ENCODE peak calls at places on chromosomes 5 and 9, in eight cellular contexts. K is NCI-H82; T is colonic mucosa; Y is H1; J is aorta; L is SHP77; C is activated CD4-positive, CD25-positive, alpha-beta regulatory T cell treated with anti-CD3 and anti-CD28 coated beads, Interleukin-2, amount 50 U/mL, for 16 hours; U is GM12865. V is an unnamed sample.
A peak's percentile ranks its signal among the peaks of the same experiment; 100 is the strongest.

GRCh38 chr5:141692919-141693848 is 11.2 kb upstream of the ARAP3 start:
- DNase-seq in K (no peak), T (no peak), Y (no peak), J (no peak), L (peak; percentile 47), C (peak; percentile 65), U (peak; percentile 18), V (peak; percentile 52)

GRCh38 chr9:38127271-38127839 is 58.3 kb upstream of the SHB start:
- DNase-seq in K (no peak), T (no peak), Y (no peak), J (no peak), L (no peak), C (no peak), U (no peak), V (peak; percentile 25)

GRCh38 chr9:16262467-16263261 is 607.8 kb downstream of the BNC2 start:
- DNase-seq in K (no peak), T (no peak), Y (no peak), J (no peak), L (no peak), C (no peak), U (peak; percentile 54), V (no peak)

GRCh38 chr9:75491533-75491932 is 398.9 kb upstream of the PCSK5 start:
- DNase-seq in K (no peak), T (no peak), Y (no peak), J (no peak), L (no peak), C (no peak), U (no peak), V (no peak)

GRCh38 chr5:133734916-133735315 is 122.6 kb upstream of the FSTL4 start:
- DNase-seq in K (no peak), T (no peak), Y (no peak), J (no peak), L (no peak), C (no peak), U (peak; percentile 24), V (no peak)

GRCh38 chr5:36160617-36161016 is 8.7 kb downstream of the SKP2 start:
- DNase-seq in K (no peak), T (no peak), Y (no peak), J (no peak), L (no peak), C (no peak), U (no peak), V (no peak)

GRCh38 chr9:27653246-27653645 is 80.0 kb upstream of the C9orf72 start:
- DNase-seq in K (no peak), T (no peak), Y (no peak), J (no peak), L (no peak), C (no peak), U (no peak), V (no peak)

GRCh38 chr5:146680846-146681585 is 165.0 kb upstream of the GPR151 start:
- DNase-seq in K (no peak), T (no peak), Y (no peak), J (no peak), L (no peak), C (no peak), U (no peak), V (peak; percentile 74)

GRCh38 chr9:125189361-125190289 is at the start of gene PPP6C:
- DNase-seq in K (peak; percentile 96), T (peak; percentile 97), Y (peak; percentile 87), J (peak; percentile 100), L (peak; percentile 94), C (peak; percentile 95), U (peak; percentile 98), V (peak; percentile 99)

GRCh38 chr5:117652001-117652639 is 1077.5 kb upstream of the SEMA6A start:
- DNase-seq in K (no peak), T (no peak), Y (no peak), J (no peak), L (no peak), C (no peak), U (no peak), V (no peak)

GRCh38 chr9:13628526-13628925 is 349.0 kb upstream of the MPDZ start:
- DNase-seq in K (no peak), T (no peak), Y (no peak), J (no peak), L (no peak), C (no peak), U (no peak), V (no peak)

GRCh38 chr9:123816817-123817472 is 113.0 kb downstream of the DENND1A start:
- DNase-seq in K (no peak), T (no peak), Y (no peak), J (no peak), L (no peak), C (no peak), U (no peak), V (no peak)

GRCh38 chr9:72542917-72543316 is 21.5 kb downstream of the TMC1 start:
- DNase-seq in K (no peak), T (no peak), Y (no peak), J (no peak), L (no peak), C (no peak), U (no peak), V (no peak)

GRCh38 chr5:179819296-179820126 is 1.2 kb upstream of the SQSTM1 start:
- DNase-seq in K (peak; percentile 33), T (peak; percentile 67), Y (no peak), J (peak; percentile 89), L (peak; percentile 82), C (no peak), U (peak; percentile 70), V (peak; percentile 81)

GRCh38 chr5:192970-193831 is 1.9 kb downstream of the LRRC14B start:
- DNase-seq in K (no peak), T (no peak), Y (no peak), J (peak; percentile 69), L (no peak), C (no peak), U (no peak), V (no peak)

GRCh38 chr5:133391349-133392136 is 220.8 kb downstream of the FSTL4 start:
- DNase-seq in K (no peak), T (no peak), Y (no peak), J (no peak), L (no peak), C (no peak), U (no peak), V (no peak)

GRCh38 chr5:28576022-28576421 is 1537.6 kb upstream of the CDH9 start:
- DNase-seq in K (peak; percentile 29), T (no peak), Y (no peak), J (no peak), L (no peak), C (no peak), U (no peak), V (no peak)

GRCh38 chr5:119417891-119418781 is 34.2 kb upstream of the HSD17B4 start:
- DNase-seq in K (peak; percentile 72), T (no peak), Y (no peak), J (no peak), L (no peak), C (no peak), U (no peak), V (peak; percentile 46)

GRCh38 chr9:117323390-117323789 is 91.5 kb downstream of the ASTN2 start:
- DNase-seq in K (no peak), T (no peak), Y (no peak), J (no peak), L (no peak), C (no peak), U (no peak), V (no peak)

GRCh38 chr9:70439991-70440706 is 25.7 kb upstream of the KLF9 start:
- DNase-seq in K (no peak), T (no peak), Y (no peak), J (no peak), L (no peak), C (no peak), U (no peak), V (peak; percentile 31)

GRCh38 chr5:153122416-153122815 is 368.1 kb upstream of the GRIA1 start:
- DNase-seq in K (no peak), T (no peak), Y (no peak), J (no peak), L (peak; percentile 94), C (no peak), U (no peak), V (no peak)

GRCh38 chr5:127335381-127335780 is 44.8 kb downstream of the MEGF10 start:
- DNase-seq in K (no peak), T (no peak), Y (no peak), J (no peak), L (no peak), C (no peak), U (no peak), V (peak; percentile 14)

GRCh38 chr5:171840701-171841522 is 55.3 kb downstream of the SMIM23 start:
- DNase-seq in K (peak; percentile 27), T (no peak), Y (no peak), J (no peak), L (no peak), C (no peak), U (no peak), V (no peak)